ENCODE peak calls at places on chromosome 14, in eight cellular contexts. One of them, this sample, is unnamed.

GRCh38 chr14:69093551-69094421 is 59.1 kb downstream of the DCAF5 start:
- DNase-seq in EH: peak
- DNase-seq in SHP77 treated with DMSO at 0.1 percent for 48 hours: no peak
- DNase-seq in Jurkat, Clone E6-1: no peak
- DNase-seq in anterior cingulate cortex: no peak
- DNase-seq in GM04503: no peak
- DNase-seq in AG09309: no peak
- DNase-seq in globus pallidus: peak
- DNase-seq in this sample: no peak

GRCh38 chr14:67520482-67520881 is 12.6 kb upstream of the PLEKHH1 start:
- DNase-seq in EH: no peak
- DNase-seq in SHP77 treated with DMSO at 0.1 percent for 48 hours: no peak
- DNase-seq in Jurkat, Clone E6-1: no peak
- DNase-seq in anterior cingulate cortex: no peak
- DNase-seq in GM04503: no peak
- DNase-seq in AG09309: no peak
- DNase-seq in globus pallidus: no peak
- DNase-seq in this sample: no peak

GRCh38 chr14:21049263-21049662 is 7.1 kb downstream of the RNASE7 start:
- DNase-seq in EH: peak
- DNase-seq in SHP77 treated with DMSO at 0.1 percent for 48 hours: no peak
- DNase-seq in Jurkat, Clone E6-1: no peak
- DNase-seq in anterior cingulate cortex: no peak
- DNase-seq in GM04503: no peak
- DNase-seq in AG09309: no peak
- DNase-seq in globus pallidus: no peak
- DNase-seq in this sample: no peak

GRCh38 chr14:33592298-33592697 is 358.6 kb downstream of the EGLN3 start:
- DNase-seq in EH: peak
- DNase-seq in SHP77 treated with DMSO at 0.1 percent for 48 hours: no peak
- DNase-seq in Jurkat, Clone E6-1: no peak
- DNase-seq in anterior cingulate cortex: no peak
- DNase-seq in GM04503: no peak
- DNase-seq in AG09309: no peak
- DNase-seq in globus pallidus: no peak
- DNase-seq in this sample: no peak

GRCh38 chr14:75542585-75543091 is 20.4 kb downstream of the BATF start:
- DNase-seq in EH: no peak
- DNase-seq in SHP77 treated with DMSO at 0.1 percent for 48 hours: no peak
- DNase-seq in Jurkat, Clone E6-1: peak
- DNase-seq in anterior cingulate cortex: no peak
- DNase-seq in GM04503: no peak
- DNase-seq in AG09309: no peak
- DNase-seq in globus pallidus: peak
- DNase-seq in this sample: no peak

GRCh38 chr14:104994988-104995387 is 9.4 kb downstream of the CLBA1 start:
- DNase-seq in EH: no peak
- DNase-seq in SHP77 treated with DMSO at 0.1 percent for 48 hours: no peak
- DNase-seq in Jurkat, Clone E6-1: no peak
- DNase-seq in anterior cingulate cortex: no peak
- DNase-seq in GM04503: no peak
- DNase-seq in AG09309: no peak
- DNase-seq in globus pallidus: no peak
- DNase-seq in this sample: no peak

GRCh38 chr14:32576088-32576795 is 247.1 kb downstream of the AKAP6 start:
- DNase-seq in EH: peak
- DNase-seq in SHP77 treated with DMSO at 0.1 percent for 48 hours: no peak
- DNase-seq in Jurkat, Clone E6-1: peak
- DNase-seq in anterior cingulate cortex: peak
- DNase-seq in GM04503: no peak
- DNase-seq in AG09309: no peak
- DNase-seq in globus pallidus: peak
- DNase-seq in this sample: no peak

GRCh38 chr14:105538481-105539049 is 12.2 kb downstream of the TMEM121 start:
- DNase-seq in EH: no peak
- DNase-seq in SHP77 treated with DMSO at 0.1 percent for 48 hours: no peak
- DNase-seq in Jurkat, Clone E6-1: no peak
- DNase-seq in anterior cingulate cortex: no peak
- DNase-seq in GM04503: no peak
- DNase-seq in AG09309: no peak
- DNase-seq in globus pallidus: no peak
- DNase-seq in this sample: no peak

GRCh38 chr14:106843951-106844483 is 1317.6 kb downstream of the TMEM121 start:
- DNase-seq in EH: no peak
- DNase-seq in SHP77 treated with DMSO at 0.1 percent for 48 hours: no peak
- DNase-seq in Jurkat, Clone E6-1: peak
- DNase-seq in anterior cingulate cortex: no peak
- DNase-seq in GM04503: no peak
- DNase-seq in AG09309: no peak
- DNase-seq in globus pallidus: no peak
- DNase-seq in this sample: no peak

GRCh38 chr14:26934151-26934550 is 336.3 kb upstream of the NOVA1 start:
- DNase-seq in EH: no peak
- DNase-seq in SHP77 treated with DMSO at 0.1 percent for 48 hours: no peak
- DNase-seq in Jurkat, Clone E6-1: no peak
- DNase-seq in anterior cingulate cortex: no peak
- DNase-seq in GM04503: no peak
- DNase-seq in AG09309: no peak
- DNase-seq in globus pallidus: no peak
- DNase-seq in this sample: no peak

GRCh38 chr14:54221971-54222370 is 174.8 kb upstream of the CDKN3 start:
- DNase-seq in EH: no peak
- DNase-seq in SHP77 treated with DMSO at 0.1 percent for 48 hours: no peak
- DNase-seq in Jurkat, Clone E6-1: no peak
- DNase-seq in anterior cingulate cortex: no peak
- DNase-seq in GM04503: no peak
- DNase-seq in AG09309: no peak
- DNase-seq in globus pallidus: no peak
- DNase-seq in this sample: no peak

GRCh38 chr14:88518592-88519512 is 36.0 kb downstream of the PTPN21 start:
- DNase-seq in EH: peak
- DNase-seq in SHP77 treated with DMSO at 0.1 percent for 48 hours: no peak
- DNase-seq in Jurkat, Clone E6-1: no peak
- DNase-seq in anterior cingulate cortex: no peak
- DNase-seq in GM04503: peak
- DNase-seq in AG09309: peak
- DNase-seq in globus pallidus: no peak
- DNase-seq in this sample: no peak

GRCh38 chr14:70641548-70642312 is at the start of gene TTC9:
- DNase-seq in EH: no peak
- DNase-seq in SHP77 treated with DMSO at 0.1 percent for 48 hours: no peak
- DNase-seq in Jurkat, Clone E6-1: no peak
- DNase-seq in anterior cingulate cortex: peak
- DNase-seq in GM04503: no peak
- DNase-seq in AG09309: no peak
- DNase-seq in globus pallidus: no peak
- DNase-seq in this sample: no peak

GRCh38 chr14:34933301-34933700 is 49.5 kb upstream of the SRP54 start:
- DNase-seq in EH: no peak
- DNase-seq in SHP77 treated with DMSO at 0.1 percent for 48 hours: no peak
- DNase-seq in Jurkat, Clone E6-1: no peak
- DNase-seq in anterior cingulate cortex: no peak
- DNase-seq in GM04503: no peak
- DNase-seq in AG09309: peak
- DNase-seq in globus pallidus: no peak
- DNase-seq in this sample: no peak

This sample was measured in keratinocyte.